ENCODE peak calls at places on chromosomes 5 and 9, in four cellular contexts. X is neural progenitor cell, A is NT2/D1, Q is mesenchymal stem cell. I is an unnamed sample.

GRCh38 chr9:122053546-122053945 is 39.6 kb downstream of the TTLL11 start:
- DNase-seq in X (no peak), A (no peak), Q (no peak), I (no peak)

GRCh38 chr5:129905467-129906176 is 1.4 kb downstream of the CHSY3 start:
- DNase-seq in X (peak; percentile 74), A (no peak), Q (peak; percentile 53), I (no peak)

GRCh38 chr9:13960011-13960765 is 353.8 kb downstream of the NFIB start:
- DNase-seq in X (no peak), A (no peak), Q (no peak), I (no peak)

GRCh38 chr5:27038476-27038875 is at the start of gene CDH9:
- DNase-seq in X (peak; percentile 53), A (no peak), Q (peak; percentile 3), I (no peak)

GRCh38 chr5:90547072-90547536 is 11.5 kb upstream of the ADGRV1 start:
- DNase-seq in X (no peak), A (no peak), Q (peak; percentile 31), I (peak; percentile 14)

GRCh38 chr5:54611290-54611951 is 93.9 kb downstream of the SNX18 start:
- DNase-seq in X (no peak), A (no peak), Q (peak; percentile 44), I (no peak)

GRCh38 chr5:85458319-85458718 is 1073.6 kb upstream of the EDIL3 start:
- DNase-seq in X (no peak), A (no peak), Q (no peak), I (no peak)

GRCh38 chr9:2093920-2094597 is 78.9 kb downstream of the SMARCA2 start:
- DNase-seq in X (no peak), A (peak; percentile 63), Q (peak; percentile 29), I (no peak)

GRCh38 chr5:98769256-98770157 is 4.0 kb upstream of the RGMB start:
- DNase-seq in X (peak; percentile 77), A (no peak), Q (peak; percentile 80), I (no peak)

GRCh38 chr9:130110596-130111021 is 56.9 kb downstream of the GPR107 start:
- DNase-seq in X (no peak), A (no peak), Q (peak; percentile 38), I (no peak)

GRCh38 chr9:113614843-113615648 is 151.5 kb downstream of the RGS3 start:
- DNase-seq in X (no peak), A (no peak), Q (peak; percentile 65), I (no peak)

GRCh38 chr5:54558362-54558761 is 40.8 kb downstream of the SNX18 start:
- DNase-seq in X (no peak), A (no peak), Q (no peak), I (no peak)

GRCh38 chr5:41695920-41696582 is 174.2 kb downstream of the OXCT1 start:
- DNase-seq in X (no peak), A (no peak), Q (peak; percentile 9), I (no peak)

GRCh38 chr9:21677387-21677786 is 125.0 kb upstream of the MTAP start:
- DNase-seq in X (no peak), A (no peak), Q (no peak), I (no peak)

GRCh38 chr5:10556331-10556807 is 7.5 kb upstream of the ANKRD33B start:
- DNase-seq in X (no peak), A (no peak), Q (peak; percentile 84), I (no peak)

GRCh38 chr5:175790796-175791195 is 80.6 kb upstream of the CPLX2 start:
- DNase-seq in X (no peak), A (no peak), Q (no peak), I (no peak)

GRCh38 chr5:147381555-147381954 is 128.3 kb downstream of the DPYSL3 start:
- DNase-seq in X (no peak), A (no peak), Q (no peak), I (no peak)

GRCh38 chr5:172941067-172941516 is 18.1 kb upstream of the RPL26L1 start:
- DNase-seq in X (no peak), A (no peak), Q (no peak), I (no peak)

GRCh38 chr5:74947961-74948613 is 81.9 kb upstream of the FAM169A start:
- DNase-seq in X (no peak), A (peak; percentile 6), Q (peak; percentile 77), I (no peak)

GRCh38 chr5:82335807-82336206 is 57.7 kb upstream of the RPS23 start:
- DNase-seq in X (no peak), A (no peak), Q (peak; percentile 43), I (no peak)

GRCh38 chr5:65334077-65334476 is 147.6 kb downstream of the ADAMTS6 start:
- DNase-seq in X (no peak), A (no peak), Q (no peak), I (no peak)

GRCh38 chr5:82347213-82347947 is 69.2 kb upstream of the RPS23 start:
- DNase-seq in X (no peak), A (no peak), Q (peak; percentile 83), I (no peak)

GRCh38 chr5:150053695-150054392 is 32.5 kb downstream of the CSF1R start:
- DNase-seq in X (no peak), A (no peak), Q (no peak), I (no peak)
- H3K9ac ChIP-seq in X (no peak overlapping the region), A (no peak overlapping the region), Q (no peak overlapping the region), I (no peak overlapping the region)

GRCh38 chr9:97528529-97529230 is 27.2 kb downstream of the TMOD1 start:
- DNase-seq in X (no peak), A (peak; percentile 92), Q (no peak), I (no peak)
- H3K9ac ChIP-seq in X (no peak overlapping the region), A (no peak overlapping the region), Q (no peak overlapping the region), I (no peak overlapping the region)

GRCh38 chr5:1314564-1314982 is 19.7 kb upstream of the TERT start:
- DNase-seq in X (no peak), A (no peak), Q (no peak), I (no peak)
- H3K9ac ChIP-seq in X (no peak overlapping the region), A (no peak overlapping the region), Q (no peak overlapping the region), I (no peak overlapping the region)

GRCh38 chr5:109921735-109922395 is 232.1 kb downstream of the MAN2A1 start:
- DNase-seq in X (no peak), A (no peak), Q (no peak), I (no peak)
- H3K9ac ChIP-seq in X (no peak overlapping the region), A (no peak overlapping the region), Q (no peak overlapping the region), I (no peak overlapping the region)

DNA sequence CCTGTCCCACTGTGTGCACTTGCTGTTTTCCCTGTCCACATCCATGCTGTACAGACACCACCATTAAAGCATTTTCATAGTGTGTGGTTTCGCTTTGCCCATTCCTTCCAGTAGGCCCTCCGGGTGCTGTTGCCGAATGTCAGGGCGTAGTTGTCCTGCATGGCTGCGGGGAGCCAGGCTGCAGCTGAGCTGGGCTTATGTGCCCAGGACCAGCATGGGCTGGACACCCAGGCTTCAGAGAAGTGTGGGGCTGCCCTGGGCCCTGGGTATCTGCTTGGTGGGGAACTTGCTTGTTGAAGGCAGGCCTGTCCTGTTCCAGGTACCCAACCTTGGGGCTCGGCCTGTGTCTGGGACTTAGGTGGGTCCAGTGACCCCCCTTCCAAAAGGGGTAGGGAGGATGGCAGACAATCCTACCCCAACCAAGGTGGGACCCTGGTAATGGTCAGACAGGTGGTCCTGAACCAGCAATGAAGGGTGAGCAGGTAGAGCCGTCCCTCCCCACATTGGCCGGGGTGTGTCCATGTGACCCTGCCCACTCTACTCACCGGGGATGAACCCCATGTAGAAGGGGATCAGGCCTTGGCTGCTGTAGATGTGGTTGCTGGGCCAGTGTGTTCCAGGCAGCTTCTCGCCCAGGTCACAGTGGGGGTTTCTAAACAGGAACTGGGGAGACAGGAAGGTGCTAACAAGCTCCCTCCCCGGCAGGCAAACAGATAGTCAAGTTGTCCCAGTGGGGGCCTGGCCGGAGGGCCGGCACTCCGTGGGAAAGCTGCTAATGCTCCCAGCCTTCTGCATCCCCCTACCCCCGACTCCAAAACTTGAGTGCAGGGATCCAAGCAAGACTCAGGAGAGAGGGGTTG is 2.8 kb downstream of the TUBB4B start:
- DNase-seq in X (no peak), A (no peak), Q (peak; percentile 46), I (no peak)
- H3K9ac ChIP-seq in X (no peak overlapping the region), A (peak overlapping the region; percentile 2), Q (no peak overlapping the region), I (no peak overlapping the region)

GRCh38 chr5:14110196-14110595 is 32.9 kb upstream of the TRIO start:
- DNase-seq in X (no peak), A (no peak), Q (no peak), I (no peak)

GRCh38 chr5:14110680-14111079 is 32.5 kb upstream of the TRIO start:
- DNase-seq in X (no peak), A (no peak), Q (peak; percentile 38), I (no peak)

GRCh38 chr5:14109771-14110170 is 33.4 kb upstream of the TRIO start:
- DNase-seq in X (no peak), A (no peak), Q (no peak), I (no peak)

GRCh38 chr5:14108170-14108996 is 34.8 kb upstream of the TRIO start:
- DNase-seq in X (peak; percentile 80), A (peak; percentile 38), Q (peak; percentile 86), I (peak; percentile 40)

GRCh38 chr5:14109041-14109747 is 33.9 kb upstream of the TRIO start:
- DNase-seq in X (no peak), A (no peak), Q (peak; percentile 29), I (no peak)
- H3K9ac ChIP-seq in X (no peak overlapping the region), A (no peak overlapping the region), Q (peak overlapping the region; percentile 92), I (no peak overlapping the region)

GRCh38 chr5:16903480-16904300 is 32.4 kb downstream of the MYO10 start:
- DNase-seq in X (no peak), A (no peak), Q (peak; percentile 62), I (no peak)
- H3K9ac ChIP-seq in X (no peak overlapping the region), A (no peak overlapping the region), Q (no peak overlapping the region), I (no peak overlapping the region)

I was measured in SK-N-MC.